ENCODE peak calls at places on chromosomes 6 and 20, in seven cellular contexts. One of them, this sample, is unnamed.

GRCh38 chr6:111677186-111677990 is 71.7 kb upstream of the TRAF3IP2 start:
- DNase-seq in substantia nigra: no peak
- DNase-seq in stimulated activated CD4-positive, alpha-beta T cell treated with anti-CD3 and anti-CD28 coated beads, Interleukin-2, amount 100 ng/mL, for 48 hours: no peak
- DNase-seq in A172: no peak
- DNase-seq in activated CD4-positive, alpha-beta T cell treated with anti-CD3 and anti-CD28 coated beads, Interleukin-2, amount 10 ng/mL, durations not matched to agents 7 days and 5 days: no peak
- DNase-seq in choroid plexus epithelial cell: no peak
- DNase-seq in GF-D8: no peak
- DNase-seq in this sample: no peak

GRCh38 chr6:38774933-38775707 is 60.0 kb downstream of the DNAH8 start:
- DNase-seq in substantia nigra: no peak
- DNase-seq in stimulated activated CD4-positive, alpha-beta T cell treated with anti-CD3 and anti-CD28 coated beads, Interleukin-2, amount 100 ng/mL, for 48 hours: no peak
- DNase-seq in A172: no peak
- DNase-seq in activated CD4-positive, alpha-beta T cell treated with anti-CD3 and anti-CD28 coated beads, Interleukin-2, amount 10 ng/mL, durations not matched to agents 7 days and 5 days: no peak
- DNase-seq in choroid plexus epithelial cell: no peak
- DNase-seq in GF-D8: no peak
- DNase-seq in this sample: no peak

GRCh38 chr20:45506927-45507820 is 8.2 kb downstream of the SPINT3 start:
- DNase-seq in substantia nigra: no peak
- DNase-seq in stimulated activated CD4-positive, alpha-beta T cell treated with anti-CD3 and anti-CD28 coated beads, Interleukin-2, amount 100 ng/mL, for 48 hours: no peak
- DNase-seq in A172: peak; percentile 67
- DNase-seq in activated CD4-positive, alpha-beta T cell treated with anti-CD3 and anti-CD28 coated beads, Interleukin-2, amount 10 ng/mL, durations not matched to agents 7 days and 5 days: no peak
- DNase-seq in choroid plexus epithelial cell: no peak
- DNase-seq in GF-D8: no peak
- DNase-seq in this sample: no peak

GRCh38 chr6:42224222-42225042 is 6.8 kb upstream of the MRPS10 start:
- DNase-seq in substantia nigra: no peak
- DNase-seq in stimulated activated CD4-positive, alpha-beta T cell treated with anti-CD3 and anti-CD28 coated beads, Interleukin-2, amount 100 ng/mL, for 48 hours: no peak
- DNase-seq in A172: peak; percentile 90
- DNase-seq in activated CD4-positive, alpha-beta T cell treated with anti-CD3 and anti-CD28 coated beads, Interleukin-2, amount 10 ng/mL, durations not matched to agents 7 days and 5 days: no peak
- DNase-seq in choroid plexus epithelial cell: peak; percentile 85
- DNase-seq in GF-D8: no peak
- DNase-seq in this sample: peak; percentile 84

GRCh38 chr20:56519551-56519950 is 5.0 kb upstream of the FAM209A start:
- DNase-seq in substantia nigra: no peak
- DNase-seq in stimulated activated CD4-positive, alpha-beta T cell treated with anti-CD3 and anti-CD28 coated beads, Interleukin-2, amount 100 ng/mL, for 48 hours: no peak
- DNase-seq in A172: no peak
- DNase-seq in activated CD4-positive, alpha-beta T cell treated with anti-CD3 and anti-CD28 coated beads, Interleukin-2, amount 10 ng/mL, durations not matched to agents 7 days and 5 days: no peak
- DNase-seq in choroid plexus epithelial cell: no peak
- DNase-seq in GF-D8: no peak
- DNase-seq in this sample: no peak

GRCh38 chr6:106037060-106037459 is 49.1 kb upstream of the PRDM1 start:
- DNase-seq in substantia nigra: no peak
- DNase-seq in stimulated activated CD4-positive, alpha-beta T cell treated with anti-CD3 and anti-CD28 coated beads, Interleukin-2, amount 100 ng/mL, for 48 hours: no peak
- DNase-seq in A172: no peak
- DNase-seq in activated CD4-positive, alpha-beta T cell treated with anti-CD3 and anti-CD28 coated beads, Interleukin-2, amount 10 ng/mL, durations not matched to agents 7 days and 5 days: no peak
- DNase-seq in choroid plexus epithelial cell: peak; percentile 12
- DNase-seq in GF-D8: no peak
- DNase-seq in this sample: no peak

GRCh38 chr20:64131406-64131805 is 24.0 kb upstream of the NPBWR2 start:
- DNase-seq in substantia nigra: no peak
- DNase-seq in stimulated activated CD4-positive, alpha-beta T cell treated with anti-CD3 and anti-CD28 coated beads, Interleukin-2, amount 100 ng/mL, for 48 hours: no peak
- DNase-seq in A172: no peak
- DNase-seq in activated CD4-positive, alpha-beta T cell treated with anti-CD3 and anti-CD28 coated beads, Interleukin-2, amount 10 ng/mL, durations not matched to agents 7 days and 5 days: no peak
- DNase-seq in choroid plexus epithelial cell: peak; percentile 24
- DNase-seq in GF-D8: no peak
- DNase-seq in this sample: no peak

GRCh38 chr6:137810554-137811120 is 56.4 kb upstream of the TNFAIP3 start:
- DNase-seq in substantia nigra: no peak
- DNase-seq in stimulated activated CD4-positive, alpha-beta T cell treated with anti-CD3 and anti-CD28 coated beads, Interleukin-2, amount 100 ng/mL, for 48 hours: no peak
- DNase-seq in A172: no peak
- DNase-seq in activated CD4-positive, alpha-beta T cell treated with anti-CD3 and anti-CD28 coated beads, Interleukin-2, amount 10 ng/mL, durations not matched to agents 7 days and 5 days: no peak
- DNase-seq in choroid plexus epithelial cell: no peak
- DNase-seq in GF-D8: peak; percentile 40
- DNase-seq in this sample: no peak

GRCh38 chr6:31112478-31112877 is at the start of gene C6orf15:
- DNase-seq in substantia nigra: no peak
- DNase-seq in stimulated activated CD4-positive, alpha-beta T cell treated with anti-CD3 and anti-CD28 coated beads, Interleukin-2, amount 100 ng/mL, for 48 hours: no peak
- DNase-seq in A172: no peak
- DNase-seq in activated CD4-positive, alpha-beta T cell treated with anti-CD3 and anti-CD28 coated beads, Interleukin-2, amount 10 ng/mL, durations not matched to agents 7 days and 5 days: no peak
- DNase-seq in choroid plexus epithelial cell: no peak
- DNase-seq in GF-D8: no peak
- DNase-seq in this sample: no peak

GRCh38 chr6:165832471-165832836 is 169.4 kb upstream of the PDE10A start:
- DNase-seq in substantia nigra: no peak
- DNase-seq in stimulated activated CD4-positive, alpha-beta T cell treated with anti-CD3 and anti-CD28 coated beads, Interleukin-2, amount 100 ng/mL, for 48 hours: no peak
- DNase-seq in A172: no peak
- DNase-seq in activated CD4-positive, alpha-beta T cell treated with anti-CD3 and anti-CD28 coated beads, Interleukin-2, amount 10 ng/mL, durations not matched to agents 7 days and 5 days: no peak
- DNase-seq in choroid plexus epithelial cell: no peak
- DNase-seq in GF-D8: no peak
- DNase-seq in this sample: no peak

GRCh38 chr20:57205625-57206219 is 60.7 kb downstream of the BMP7 start:
- DNase-seq in substantia nigra: no peak
- DNase-seq in stimulated activated CD4-positive, alpha-beta T cell treated with anti-CD3 and anti-CD28 coated beads, Interleukin-2, amount 100 ng/mL, for 48 hours: no peak
- DNase-seq in A172: peak; percentile 90
- DNase-seq in activated CD4-positive, alpha-beta T cell treated with anti-CD3 and anti-CD28 coated beads, Interleukin-2, amount 10 ng/mL, durations not matched to agents 7 days and 5 days: no peak
- DNase-seq in choroid plexus epithelial cell: peak; percentile 64
- DNase-seq in GF-D8: no peak
- DNase-seq in this sample: peak; percentile 56

GRCh38 chr20:43963872-43964791 is 49.5 kb downstream of the TOX2 start:
- DNase-seq in substantia nigra: no peak
- DNase-seq in stimulated activated CD4-positive, alpha-beta T cell treated with anti-CD3 and anti-CD28 coated beads, Interleukin-2, amount 100 ng/mL, for 48 hours: no peak
- DNase-seq in A172: peak; percentile 66
- DNase-seq in activated CD4-positive, alpha-beta T cell treated with anti-CD3 and anti-CD28 coated beads, Interleukin-2, amount 10 ng/mL, durations not matched to agents 7 days and 5 days: peak; percentile 71
- DNase-seq in choroid plexus epithelial cell: peak; percentile 91
- DNase-seq in GF-D8: peak; percentile 78
- DNase-seq in this sample: no peak

GRCh38 chr6:11197175-11197535 is 35.3 kb downstream of the NEDD9 start:
- DNase-seq in substantia nigra: no peak
- DNase-seq in stimulated activated CD4-positive, alpha-beta T cell treated with anti-CD3 and anti-CD28 coated beads, Interleukin-2, amount 100 ng/mL, for 48 hours: no peak
- DNase-seq in A172: peak; percentile 66
- DNase-seq in activated CD4-positive, alpha-beta T cell treated with anti-CD3 and anti-CD28 coated beads, Interleukin-2, amount 10 ng/mL, durations not matched to agents 7 days and 5 days: no peak
- DNase-seq in choroid plexus epithelial cell: peak; percentile 95
- DNase-seq in GF-D8: no peak
- DNase-seq in this sample: peak; percentile 81

GRCh38 chr6:44805239-44805849 is 417.8 kb downstream of the CDC5L start:
- DNase-seq in substantia nigra: no peak
- DNase-seq in stimulated activated CD4-positive, alpha-beta T cell treated with anti-CD3 and anti-CD28 coated beads, Interleukin-2, amount 100 ng/mL, for 48 hours: no peak
- DNase-seq in A172: no peak
- DNase-seq in activated CD4-positive, alpha-beta T cell treated with anti-CD3 and anti-CD28 coated beads, Interleukin-2, amount 10 ng/mL, durations not matched to agents 7 days and 5 days: no peak
- DNase-seq in choroid plexus epithelial cell: no peak
- DNase-seq in GF-D8: no peak
- DNase-seq in this sample: peak; percentile 40

GRCh38 chr20:48951646-48952045 is 30.1 kb downstream of the ARFGEF2 start:
- DNase-seq in substantia nigra: no peak
- DNase-seq in stimulated activated CD4-positive, alpha-beta T cell treated with anti-CD3 and anti-CD28 coated beads, Interleukin-2, amount 100 ng/mL, for 48 hours: no peak
- DNase-seq in A172: no peak
- DNase-seq in activated CD4-positive, alpha-beta T cell treated with anti-CD3 and anti-CD28 coated beads, Interleukin-2, amount 10 ng/mL, durations not matched to agents 7 days and 5 days: no peak
- DNase-seq in choroid plexus epithelial cell: no peak
- DNase-seq in GF-D8: no peak
- DNase-seq in this sample: no peak

GRCh38 chr6:113540491-113540890 is 316.7 kb upstream of the MARCKS start:
- DNase-seq in substantia nigra: no peak
- DNase-seq in stimulated activated CD4-positive, alpha-beta T cell treated with anti-CD3 and anti-CD28 coated beads, Interleukin-2, amount 100 ng/mL, for 48 hours: no peak
- DNase-seq in A172: no peak
- DNase-seq in activated CD4-positive, alpha-beta T cell treated with anti-CD3 and anti-CD28 coated beads, Interleukin-2, amount 10 ng/mL, durations not matched to agents 7 days and 5 days: no peak
- DNase-seq in choroid plexus epithelial cell: peak; percentile 28
- DNase-seq in GF-D8: no peak
- DNase-seq in this sample: no peak

GRCh38 chr6:108163267-108163643 is 2.6 kb upstream of the NR2E1 start:
- DNase-seq in substantia nigra: no peak
- DNase-seq in stimulated activated CD4-positive, alpha-beta T cell treated with anti-CD3 and anti-CD28 coated beads, Interleukin-2, amount 100 ng/mL, for 48 hours: no peak
- DNase-seq in A172: no peak
- DNase-seq in activated CD4-positive, alpha-beta T cell treated with anti-CD3 and anti-CD28 coated beads, Interleukin-2, amount 10 ng/mL, durations not matched to agents 7 days and 5 days: no peak
- DNase-seq in choroid plexus epithelial cell: no peak
- DNase-seq in GF-D8: no peak
- DNase-seq in this sample: no peak

GRCh38 chr20:58361549-58361948 is 27.5 kb upstream of the VAPB start:
- DNase-seq in substantia nigra: no peak
- DNase-seq in stimulated activated CD4-positive, alpha-beta T cell treated with anti-CD3 and anti-CD28 coated beads, Interleukin-2, amount 100 ng/mL, for 48 hours: no peak
- DNase-seq in A172: no peak
- DNase-seq in activated CD4-positive, alpha-beta T cell treated with anti-CD3 and anti-CD28 coated beads, Interleukin-2, amount 10 ng/mL, durations not matched to agents 7 days and 5 days: no peak
- DNase-seq in choroid plexus epithelial cell: peak; percentile 65
- DNase-seq in GF-D8: no peak
- DNase-seq in this sample: no peak

GRCh38 chr6:35415065-35415880 is 36.9 kb upstream of the FANCE start:
- DNase-seq in substantia nigra: peak; percentile 37
- DNase-seq in stimulated activated CD4-positive, alpha-beta T cell treated with anti-CD3 and anti-CD28 coated beads, Interleukin-2, amount 100 ng/mL, for 48 hours: no peak
- DNase-seq in A172: peak; percentile 72
- DNase-seq in activated CD4-positive, alpha-beta T cell treated with anti-CD3 and anti-CD28 coated beads, Interleukin-2, amount 10 ng/mL, durations not matched to agents 7 days and 5 days: peak; percentile 18
- DNase-seq in choroid plexus epithelial cell: peak; percentile 96
- DNase-seq in GF-D8: no peak
- DNase-seq in this sample: peak; percentile 47

GRCh38 chr6:40444811-40445210 is 142.4 kb downstream of the LRFN2 start:
- DNase-seq in substantia nigra: no peak
- DNase-seq in stimulated activated CD4-positive, alpha-beta T cell treated with anti-CD3 and anti-CD28 coated beads, Interleukin-2, amount 100 ng/mL, for 48 hours: no peak
- DNase-seq in A172: no peak
- DNase-seq in activated CD4-positive, alpha-beta T cell treated with anti-CD3 and anti-CD28 coated beads, Interleukin-2, amount 10 ng/mL, durations not matched to agents 7 days and 5 days: no peak
- DNase-seq in choroid plexus epithelial cell: no peak
- DNase-seq in GF-D8: no peak
- DNase-seq in this sample: no peak

GRCh38 chr6:22145823-22146379 is 150.9 kb downstream of the PRL start:
- DNase-seq in substantia nigra: peak; percentile 53
- DNase-seq in stimulated activated CD4-positive, alpha-beta T cell treated with anti-CD3 and anti-CD28 coated beads, Interleukin-2, amount 100 ng/mL, for 48 hours: no peak
- DNase-seq in A172: peak; percentile 7
- DNase-seq in activated CD4-positive, alpha-beta T cell treated with anti-CD3 and anti-CD28 coated beads, Interleukin-2, amount 10 ng/mL, durations not matched to agents 7 days and 5 days: peak; percentile 12
- DNase-seq in choroid plexus epithelial cell: peak; percentile 83
- DNase-seq in GF-D8: no peak
- DNase-seq in this sample: peak; percentile 37